ENCODE peak calls at places on chromosomes 12 and 14, in six cellular contexts. One of them, this sample, is unnamed.
A peak's percentile ranks its signal among the peaks of the same experiment; 100 is the strongest.

GRCh38 chr12:88544991-88545684 is 35.1 kb downstream of the KITLG start:
- DNase-seq in NCI-H526 treated with DMSO at 0.1 percent for 48 hours: no peak
- DNase-seq in lower leg skin: no peak
- DNase-seq in T follicular helper cell: no peak
- DNase-seq in aorta: no peak
- DNase-seq in KBM-7: no peak
- DNase-seq in this sample: no peak

GRCh38 chr12:4767181-4767580 is 47.0 kb downstream of the GALNT8 start:
- DNase-seq in NCI-H526 treated with DMSO at 0.1 percent for 48 hours: no peak
- DNase-seq in lower leg skin: no peak
- DNase-seq in T follicular helper cell: no peak
- DNase-seq in aorta: no peak
- DNase-seq in KBM-7: no peak
- DNase-seq in this sample: no peak

GRCh38 chr12:124646385-124647230 is 79.2 kb upstream of the NCOR2 start:
- DNase-seq in NCI-H526 treated with DMSO at 0.1 percent for 48 hours: no peak
- DNase-seq in lower leg skin: no peak
- DNase-seq in T follicular helper cell: no peak
- DNase-seq in aorta: no peak
- DNase-seq in KBM-7: peak; percentile 49
- DNase-seq in this sample: no peak

GRCh38 chr12:89461649-89462612 is 62.7 kb downstream of the GALNT4 start:
- DNase-seq in NCI-H526 treated with DMSO at 0.1 percent for 48 hours: peak; percentile 58
- DNase-seq in lower leg skin: no peak
- DNase-seq in T follicular helper cell: no peak
- DNase-seq in aorta: no peak
- DNase-seq in KBM-7: peak; percentile 84
- DNase-seq in this sample: no peak

GRCh38 chr12:76201316-76201715 is 116.8 kb upstream of the NAP1L1 start:
- DNase-seq in NCI-H526 treated with DMSO at 0.1 percent for 48 hours: no peak
- DNase-seq in lower leg skin: no peak
- DNase-seq in T follicular helper cell: no peak
- DNase-seq in aorta: no peak
- DNase-seq in KBM-7: no peak
- DNase-seq in this sample: no peak

GRCh38 chr14:91935621-91936020 is 11.9 kb downstream of the FBLN5 start:
- DNase-seq in NCI-H526 treated with DMSO at 0.1 percent for 48 hours: no peak
- DNase-seq in lower leg skin: no peak
- DNase-seq in T follicular helper cell: no peak
- DNase-seq in aorta: no peak
- DNase-seq in KBM-7: no peak
- DNase-seq in this sample: no peak

GRCh38 chr12:131454418-131455217 is 256.3 kb upstream of the SFSWAP start:
- DNase-seq in NCI-H526 treated with DMSO at 0.1 percent for 48 hours: peak; percentile 32
- DNase-seq in lower leg skin: peak; percentile 73
- DNase-seq in T follicular helper cell: no peak
- DNase-seq in aorta: no peak
- DNase-seq in KBM-7: peak; percentile 73
- DNase-seq in this sample: no peak

GRCh38 chr12:118763239-118763638 is 218.1 kb upstream of the SRRM4 start:
- DNase-seq in NCI-H526 treated with DMSO at 0.1 percent for 48 hours: no peak
- DNase-seq in lower leg skin: no peak
- DNase-seq in T follicular helper cell: no peak
- DNase-seq in aorta: no peak
- DNase-seq in KBM-7: no peak
- DNase-seq in this sample: no peak

GRCh38 chr12:54945082-54945481 is 39.5 kb downstream of the TESPA1 start:
- DNase-seq in NCI-H526 treated with DMSO at 0.1 percent for 48 hours: no peak
- DNase-seq in lower leg skin: no peak
- DNase-seq in T follicular helper cell: no peak
- DNase-seq in aorta: no peak
- DNase-seq in KBM-7: no peak
- DNase-seq in this sample: no peak

GRCh38 chr14:93096923-93097322 is 18.8 kb downstream of the ITPK1 start:
- DNase-seq in NCI-H526 treated with DMSO at 0.1 percent for 48 hours: no peak
- DNase-seq in lower leg skin: no peak
- DNase-seq in T follicular helper cell: no peak
- DNase-seq in aorta: no peak
- DNase-seq in KBM-7: no peak
- DNase-seq in this sample: no peak

GRCh38 chr12:113196996-113197395 is 11.5 kb downstream of the RITA1 start:
- DNase-seq in NCI-H526 treated with DMSO at 0.1 percent for 48 hours: peak; percentile 27
- DNase-seq in lower leg skin: peak; percentile 93
- DNase-seq in T follicular helper cell: peak; percentile 32
- DNase-seq in aorta: peak; percentile 75
- DNase-seq in KBM-7: peak; percentile 88
- DNase-seq in this sample: peak; percentile 63

GRCh38 chr12:1908758-1909157 is 9.7 kb downstream of the CACNA2D4 start:
- DNase-seq in NCI-H526 treated with DMSO at 0.1 percent for 48 hours: no peak
- DNase-seq in lower leg skin: peak; percentile 28
- DNase-seq in T follicular helper cell: no peak
- DNase-seq in aorta: no peak
- DNase-seq in KBM-7: no peak
- DNase-seq in this sample: no peak

GRCh38 chr12:122031342-122032216 is 9.9 kb downstream of the BCL7A start:
- DNase-seq in NCI-H526 treated with DMSO at 0.1 percent for 48 hours: no peak
- DNase-seq in lower leg skin: no peak
- DNase-seq in T follicular helper cell: peak; percentile 20
- DNase-seq in aorta: peak; percentile 84
- DNase-seq in KBM-7: peak; percentile 58
- DNase-seq in this sample: peak; percentile 72

GRCh38 chr14:23727566-23728335 is 91.6 kb downstream of the DHRS2 start:
- DNase-seq in NCI-H526 treated with DMSO at 0.1 percent for 48 hours: peak; percentile 13
- DNase-seq in lower leg skin: no peak
- DNase-seq in T follicular helper cell: no peak
- DNase-seq in aorta: no peak
- DNase-seq in KBM-7: peak; percentile 67
- DNase-seq in this sample: no peak

GRCh38 chr12:46357438-46358324 is 14.9 kb downstream of the SLC38A2 start:
- DNase-seq in NCI-H526 treated with DMSO at 0.1 percent for 48 hours: no peak
- DNase-seq in lower leg skin: no peak
- DNase-seq in T follicular helper cell: no peak
- DNase-seq in aorta: no peak
- DNase-seq in KBM-7: peak; percentile 30
- DNase-seq in this sample: no peak

GRCh38 chr12:66717049-66717448 is 38.2 kb upstream of the GRIP1 start:
- DNase-seq in NCI-H526 treated with DMSO at 0.1 percent for 48 hours: no peak
- DNase-seq in lower leg skin: no peak
- DNase-seq in T follicular helper cell: no peak
- DNase-seq in aorta: no peak
- DNase-seq in KBM-7: no peak
- DNase-seq in this sample: no peak

GRCh38 chr12:49548822-49549648 is 10.2 kb downstream of the KCNH3 start:
- DNase-seq in NCI-H526 treated with DMSO at 0.1 percent for 48 hours: no peak
- DNase-seq in lower leg skin: no peak
- DNase-seq in T follicular helper cell: no peak
- DNase-seq in aorta: peak; percentile 85
- DNase-seq in KBM-7: no peak
- DNase-seq in this sample: peak; percentile 67

GRCh38 chr14:78142994-78143393 is 27.2 kb upstream of the NRXN3 start:
- DNase-seq in NCI-H526 treated with DMSO at 0.1 percent for 48 hours: no peak
- DNase-seq in lower leg skin: no peak
- DNase-seq in T follicular helper cell: no peak
- DNase-seq in aorta: no peak
- DNase-seq in KBM-7: no peak
- DNase-seq in this sample: no peak

GRCh38 chr12:28497889-28498411 is 307.7 kb downstream of the CCDC91 start:
- DNase-seq in NCI-H526 treated with DMSO at 0.1 percent for 48 hours: no peak
- DNase-seq in lower leg skin: no peak
- DNase-seq in T follicular helper cell: no peak
- DNase-seq in aorta: no peak
- DNase-seq in KBM-7: no peak
- DNase-seq in this sample: no peak

GRCh38 chr12:57280234-57281062 is 29.5 kb upstream of the STAC3 start:
- DNase-seq in NCI-H526 treated with DMSO at 0.1 percent for 48 hours: no peak
- DNase-seq in lower leg skin: no peak
- DNase-seq in T follicular helper cell: peak; percentile 44
- DNase-seq in aorta: no peak
- DNase-seq in KBM-7: peak; percentile 63
- DNase-seq in this sample: no peak

GRCh38 chr14:37623552-37623951 is 28.1 kb downstream of the TTC6 start:
- DNase-seq in NCI-H526 treated with DMSO at 0.1 percent for 48 hours: no peak
- DNase-seq in lower leg skin: no peak
- DNase-seq in T follicular helper cell: no peak
- DNase-seq in aorta: no peak
- DNase-seq in KBM-7: no peak
- DNase-seq in this sample: no peak

GRCh38 chr12:124904306-124905098 is 9.9 kb downstream of the UBC start:
- DNase-seq in NCI-H526 treated with DMSO at 0.1 percent for 48 hours: no peak
- DNase-seq in lower leg skin: peak; percentile 97
- DNase-seq in T follicular helper cell: no peak
- DNase-seq in aorta: peak; percentile 95
- DNase-seq in KBM-7: no peak
- DNase-seq in this sample: peak; percentile 94

GRCh38 chr12:88336071-88336768 is 194.1 kb downstream of the TMTC3 start:
- DNase-seq in NCI-H526 treated with DMSO at 0.1 percent for 48 hours: no peak
- DNase-seq in lower leg skin: no peak
- DNase-seq in T follicular helper cell: no peak
- DNase-seq in aorta: no peak
- DNase-seq in KBM-7: no peak
- DNase-seq in this sample: no peak

GRCh38 chr14:55974046-55974582 is 144.1 kb upstream of the PELI2 start:
- DNase-seq in NCI-H526 treated with DMSO at 0.1 percent for 48 hours: no peak
- DNase-seq in lower leg skin: no peak
- DNase-seq in T follicular helper cell: no peak
- DNase-seq in aorta: no peak
- DNase-seq in KBM-7: no peak
- DNase-seq in this sample: no peak

GRCh38 chr12:68007466-68007865 is 18.2 kb downstream of the IFNG-AS1 start:
- DNase-seq in NCI-H526 treated with DMSO at 0.1 percent for 48 hours: peak; percentile 53
- DNase-seq in lower leg skin: no peak
- DNase-seq in T follicular helper cell: no peak
- DNase-seq in aorta: no peak
- DNase-seq in KBM-7: no peak
- DNase-seq in this sample: no peak

GRCh38 chr14:101503431-101504095 is 57.7 kb upstream of the DIO3 start:
- DNase-seq in NCI-H526 treated with DMSO at 0.1 percent for 48 hours: no peak
- DNase-seq in lower leg skin: peak; percentile 78
- DNase-seq in T follicular helper cell: no peak
- DNase-seq in aorta: peak; percentile 56
- DNase-seq in KBM-7: no peak
- DNase-seq in this sample: no peak

GRCh38 chr12:72982351-72982750 is 710.2 kb downstream of the TRHDE start:
- DNase-seq in NCI-H526 treated with DMSO at 0.1 percent for 48 hours: no peak
- DNase-seq in lower leg skin: no peak
- DNase-seq in T follicular helper cell: no peak
- DNase-seq in aorta: no peak
- DNase-seq in KBM-7: no peak
- DNase-seq in this sample: no peak

GRCh38 chr14:68688872-68689371 is 103.9 kb downstream of the ZFP36L1 start:
- DNase-seq in NCI-H526 treated with DMSO at 0.1 percent for 48 hours: peak; percentile 35
- DNase-seq in lower leg skin: peak; percentile 64
- DNase-seq in T follicular helper cell: no peak
- DNase-seq in aorta: no peak
- DNase-seq in KBM-7: peak; percentile 37
- DNase-seq in this sample: no peak

GRCh38 chr14:58955294-58955821 is 233.1 kb upstream of the DAAM1 start:
- DNase-seq in NCI-H526 treated with DMSO at 0.1 percent for 48 hours: no peak
- DNase-seq in lower leg skin: no peak
- DNase-seq in T follicular helper cell: no peak
- DNase-seq in aorta: no peak
- DNase-seq in KBM-7: no peak
- DNase-seq in this sample: no peak

GRCh38 chr12:129193263-129193871 is 340.1 kb downstream of the GLT1D1 start:
- DNase-seq in NCI-H526 treated with DMSO at 0.1 percent for 48 hours: peak; percentile 70
- DNase-seq in lower leg skin: no peak
- DNase-seq in T follicular helper cell: no peak
- DNase-seq in aorta: no peak
- DNase-seq in KBM-7: peak; percentile 53
- DNase-seq in this sample: no peak

GRCh38 chr12:84911331-84912190 is 1.0 kb downstream of the SLC6A15 start:
- DNase-seq in NCI-H526 treated with DMSO at 0.1 percent for 48 hours: peak; percentile 73
- DNase-seq in lower leg skin: peak; percentile 91
- DNase-seq in T follicular helper cell: no peak
- DNase-seq in aorta: peak; percentile 77
- DNase-seq in KBM-7: no peak
- DNase-seq in this sample: peak; percentile 59

GRCh38 chr14:45253754-45254300 is 825 bp upstream of the MIS18BP1 start:
- DNase-seq in NCI-H526 treated with DMSO at 0.1 percent for 48 hours: no peak
- DNase-seq in lower leg skin: peak; percentile 81
- DNase-seq in T follicular helper cell: no peak
- DNase-seq in aorta: peak; percentile 81
- DNase-seq in KBM-7: no peak
- DNase-seq in this sample: peak; percentile 44

GRCh38 chr12:54019111-54019811 is 9.0 kb upstream of the HOXC6 start:
- DNase-seq in NCI-H526 treated with DMSO at 0.1 percent for 48 hours: no peak
- DNase-seq in lower leg skin: no peak
- DNase-seq in T follicular helper cell: no peak
- DNase-seq in aorta: no peak
- DNase-seq in KBM-7: no peak
- DNase-seq in this sample: peak; percentile 63

This sample was measured in psoas muscle.